ENCODE peak calls at places on chromosomes 11 and 22, in seven cellular contexts. Y is PC-3, W is neural progenitor cell, B is fibroblast of lung, N is PC-9, X is mammary epithelial cell, M is endothelial cell of umbilical vein. C is an unnamed sample.

GRCh38 chr11:2691991-2692841 is 7.6 kb downstream of the KCNQ1OT1 start:
- DNase-seq in Y (peak; percentile 43), W (peak; percentile 61), B (no peak), N (peak; percentile 21), X (no peak), M (no peak), C (peak; percentile 24)

GRCh38 chr11:57407010-57407409 is 16.6 kb upstream of the PRG2 start:
- DNase-seq in Y (no peak), W (no peak), B (no peak), N (no peak), X (no peak), M (no peak), C (no peak)

GRCh38 chr11:10858505-10859360 is 880 bp upstream of the ZBED5 start:
- DNase-seq in Y (peak; percentile 46), W (peak; percentile 82), B (peak; percentile 48), N (peak; percentile 33), X (no peak), M (peak; percentile 63), C (peak; percentile 57)

GRCh38 chr22:26620197-26620596 is 1.6 kb upstream of the CRYBA4 start:
- DNase-seq in Y (no peak), W (no peak), B (no peak), N (no peak), X (no peak), M (no peak), C (no peak)

GRCh38 chr11:68449951-68450350 is 10.6 kb upstream of the PPP6R3 start:
- DNase-seq in Y (no peak), W (no peak), B (no peak), N (no peak), X (no peak), M (no peak), C (no peak)

GRCh38 chr11:47215366-47215925 is 672 bp downstream of the DDB2 start:
- DNase-seq in Y (peak; percentile 38), W (peak; percentile 34), B (peak; percentile 5), N (no peak), X (peak; percentile 59), M (no peak), C (no peak)

GRCh38 chr22:23700706-23701105 is 9.9 kb downstream of the RGL4 start:
- DNase-seq in Y (no peak), W (no peak), B (no peak), N (no peak), X (no peak), M (no peak), C (no peak)

GRCh38 chr22:50072167-50072555 is 13.1 kb downstream of the MLC1 start:
- DNase-seq in Y (no peak), W (no peak), B (no peak), N (no peak), X (no peak), M (no peak), C (no peak)

GRCh38 chr11:124716596-124716995 is 23.1 kb upstream of the NRGN start:
- DNase-seq in Y (peak; percentile 30), W (no peak), B (no peak), N (no peak), X (peak; percentile 16), M (peak; percentile 9), C (no peak)

GRCh38 chr11:45879803-45880685 is 5.4 kb upstream of the MAPK8IP1 start:
- DNase-seq in Y (peak; percentile 82), W (no peak), B (no peak), N (no peak), X (peak; percentile 63), M (no peak), C (no peak)

GRCh38 chr11:113473983-113474361 is 1.2 kb downstream of the DRD2 start:
- DNase-seq in Y (no peak), W (no peak), B (no peak), N (no peak), X (no peak), M (no peak), C (no peak)

GRCh38 chr11:27166130-27166529 is 125.5 kb downstream of the BBOX1 start:
- DNase-seq in Y (no peak), W (no peak), B (no peak), N (no peak), X (no peak), M (no peak), C (no peak)

GRCh38 chr22:20247010-20247505 is 21.1 kb downstream of the RTN4R start:
- DNase-seq in Y (no peak), W (no peak), B (no peak), N (no peak), X (no peak), M (no peak), C (no peak)

GRCh38 chr22:26461188-26461810 is 22.3 kb downstream of the HPS4 start:
- DNase-seq in Y (peak; percentile 50), W (peak; percentile 86), B (peak; percentile 37), N (peak; percentile 16), X (peak; percentile 12), M (peak; percentile 53), C (peak; percentile 25)

GRCh38 chr11:132844956-132845355 is 687.3 kb downstream of the OPCML start:
- DNase-seq in Y (peak; percentile 67), W (no peak), B (peak; percentile 93), N (no peak), X (peak; percentile 90), M (no peak), C (no peak)

GRCh38 chr11:14644396-14645246 is 1.0 kb downstream of the PDE3B start:
- DNase-seq in Y (no peak), W (peak; percentile 65), B (peak; percentile 31), N (no peak), X (peak; percentile 16), M (peak; percentile 38), C (peak; percentile 35)

GRCh38 chr11:97454988-97455387 is 1065.2 kb downstream of the JRKL start:
- DNase-seq in Y (peak; percentile 43), W (peak; percentile 30), B (peak; percentile 54), N (no peak), X (no peak), M (peak; percentile 16), C (no peak)

GRCh38 chr22:48573766-48574165 is 1253.9 kb downstream of the BRD1 start:
- DNase-seq in Y (no peak), W (no peak), B (no peak), N (no peak), X (no peak), M (no peak), C (no peak)

GRCh38 chr22:49019737-49020136 is 807.9 kb downstream of the BRD1 start:
- DNase-seq in Y (no peak), W (no peak), B (no peak), N (no peak), X (no peak), M (no peak), C (no peak)

GRCh38 chr22:49540571-49541450 is 286.9 kb downstream of the BRD1 start:
- DNase-seq in Y (no peak), W (no peak), B (no peak), N (no peak), X (no peak), M (no peak), C (no peak)

GRCh38 chr11:68751331-68751856 is at the start of gene TESMIN:
- DNase-seq in Y (peak; percentile 92), W (peak; percentile 94), B (peak; percentile 69), N (peak; percentile 94), X (peak; percentile 79), M (peak; percentile 58), C (peak; percentile 92)

GRCh38 chr11:59754859-59755700 is at the start of gene STX3:
- DNase-seq in Y (peak; percentile 79), W (peak; percentile 88), B (peak; percentile 54), N (peak; percentile 86), X (peak; percentile 82), M (peak; percentile 83), C (peak; percentile 46)

GRCh38 chr11:72585762-72586590 is 88.2 kb downstream of the PDE2A start:
- DNase-seq in Y (peak; percentile 91), W (peak; percentile 84), B (peak; percentile 60), N (peak; percentile 66), X (peak; percentile 53), M (peak; percentile 69), C (peak; percentile 58)

GRCh38 chr11:103624708-103625623 is 411.5 kb upstream of the DDI1 start:
- DNase-seq in Y (peak; percentile 96), W (no peak), B (peak; percentile 92), N (peak; percentile 25), X (peak; percentile 70), M (peak; percentile 99), C (no peak)

GRCh38 chr22:48899523-48900326 is 927.9 kb downstream of the BRD1 start:
- DNase-seq in Y (no peak), W (no peak), B (no peak), N (no peak), X (no peak), M (no peak), C (no peak)

GRCh38 chr22:41301085-41302015 is at the start of gene ZC3H7B:
- DNase-seq in Y (peak; percentile 77), W (peak; percentile 91), B (peak; percentile 80), N (peak; percentile 79), X (peak; percentile 80), M (peak; percentile 80), C (peak; percentile 89)
- TF ChIP-seq CTCF in Y (peak; percentile 48), W (peak; percentile 60), B (peak; percentile 54), N (peak; percentile 63), X (no peak), M (peak; percentile 72), C (peak; percentile 70)

DNA sequence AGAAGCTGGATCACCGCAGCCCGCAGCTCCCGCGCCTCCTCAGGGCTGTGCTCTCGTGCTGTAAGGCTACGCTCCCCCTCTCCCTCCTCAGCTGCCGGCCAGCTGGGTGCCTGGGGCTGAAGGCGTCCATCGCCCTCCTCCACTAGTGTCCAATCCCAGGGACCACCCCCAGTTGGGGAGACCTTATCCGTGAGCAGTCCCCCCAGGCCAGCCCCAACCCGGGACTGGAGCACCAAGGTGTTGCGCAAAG is 1.2 kb downstream of the AP5B1 start:
- DNase-seq in Y (no peak), W (no peak), B (no peak), N (no peak), X (no peak), M (no peak), C (no peak)
- H3K4me1 ChIP-seq in Y (peaks cover 23% of the 10 kb centered on the region), W (peaks cover 8% of the 10 kb centered on the region), B (peaks cover 4% of the 10 kb centered on the region), N (peaks cover 28% of the 10 kb centered on the region), X (peaks cover 40% of the 10 kb centered on the region), M (peaks cover 5% of the 10 kb centered on the region), C (peaks cover 26% of the 10 kb centered on the region)

DNA sequence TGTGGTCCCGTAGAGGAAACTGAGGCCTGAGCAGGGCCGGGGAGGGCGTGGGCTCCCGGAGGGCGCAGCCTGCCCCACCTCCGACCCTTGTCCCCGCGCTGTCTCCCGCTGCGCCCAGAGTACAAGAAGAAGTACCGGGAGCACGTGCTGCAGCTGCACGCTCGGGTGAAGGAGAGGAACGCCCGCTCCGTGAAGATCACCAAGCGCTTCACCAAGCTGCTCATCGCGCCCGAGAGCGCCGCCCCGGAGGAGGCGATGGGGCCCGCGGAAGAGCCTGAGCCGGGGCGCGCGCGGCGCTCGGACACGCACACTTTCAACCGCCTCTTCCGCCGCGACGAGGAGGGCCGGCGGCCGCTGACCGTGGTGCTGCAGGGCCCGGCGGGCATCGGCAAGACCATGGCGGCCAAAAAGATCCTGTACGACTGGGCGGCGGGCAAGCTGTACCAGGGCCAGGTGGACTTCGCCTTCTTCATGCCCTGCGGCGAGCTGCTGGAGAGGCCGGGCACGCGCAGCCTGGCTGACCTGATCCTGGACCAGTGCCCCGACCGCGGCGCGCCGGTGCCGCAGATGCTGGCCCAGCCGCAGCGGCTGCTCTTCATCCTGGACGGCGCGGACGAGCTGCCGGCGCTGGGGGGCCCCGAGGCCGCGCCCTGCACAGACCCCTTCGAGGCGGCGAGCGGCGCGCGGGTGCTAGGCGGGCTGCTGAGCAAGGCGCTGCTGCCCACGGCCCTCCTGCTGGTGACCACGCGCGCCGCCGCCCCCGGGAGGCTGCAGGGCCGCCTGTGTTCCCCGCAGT is 2.0 kb downstream of the NLRP6 start:
- DNase-seq in Y (no peak), W (no peak), B (no peak), N (no peak), X (peak; percentile 38), M (no peak), C (no peak)
- TF ChIP-seq EZH2 in Y (no peak), W (no peak), B (peak; percentile 35), N (no peak), X (no peak), M (no peak), C (no peak)

GRCh38 chr11:134370526-134371435 is 39.0 kb downstream of the GLB1L2 start:
- DNase-seq in Y (no peak), W (no peak), B (no peak), N (no peak), X (no peak), M (no peak), C (no peak)
- TF ChIP-seq CTCF in Y (no peak), W (no peak), B (no peak), N (no peak), X (no peak), M (no peak), C (no peak)